ENCODE peak calls at places on chromosomes 13 and 19, in six cellular contexts. E, J, U, K, H and M are unnamed samples.

GRCh38 chr19:51361228-51361627 is 5.0 kb downstream of the ETFB start:
- DNase-seq in U (no peak), K (no peak), J (no peak), H (peak; percentile 38), E (no peak), M (no peak)

GRCh38 chr13:109631069-109631468 is 155.3 kb downstream of the IRS2 start:
- DNase-seq in U (no peak), H (no peak), K (no peak), J (no peak), E (no peak), M (no peak)

GRCh38 chr13:84439108-84439507 is 556.8 kb upstream of the SLITRK1 start:
- DNase-seq in J (peak; percentile 58), U (no peak), H (no peak), E (no peak), K (peak; percentile 32), M (no peak)

GRCh38 chr13:28716511-28716910 is 2.3 kb downstream of the SLC46A3 start:
- DNase-seq in J (peak; percentile 83), U (no peak), E (no peak), H (no peak), K (peak; percentile 88), M (no peak)

GRCh38 chr13:74128171-74128767 is 5.9 kb downstream of the KLF12 start:
- DNase-seq in H (no peak), K (peak; percentile 55), U (no peak), E (no peak), J (peak; percentile 64), M (no peak)

GRCh38 chr19:32718286-32718685 is 1.3 kb upstream of the TDRD12 start:
- DNase-seq in K (no peak), H (no peak), E (no peak), U (no peak), J (no peak), M (no peak)

GRCh38 chr13:87867426-87867825 is 196.3 kb downstream of the SLITRK5 start:
- DNase-seq in H (no peak), U (no peak), K (no peak), J (no peak), E (no peak), M (no peak)

GRCh38 chr13:32911506-32911905 is 104.7 kb upstream of the KL start:
- DNase-seq in H (peak; percentile 76), U (no peak), K (peak; percentile 57), E (no peak), J (peak; percentile 57), M (peak; percentile 33)

GRCh38 chr19:40241809-40242384 is 15.4 kb upstream of the CCNP start:
- DNase-seq in J (no peak), E (peak; percentile 35), U (no peak), H (no peak), K (peak; percentile 94), M (no peak)

GRCh38 chr13:107421028-107421427 is 794.3 kb downstream of the LIG4 start:
- DNase-seq in K (peak; percentile 20), E (no peak), U (no peak), H (no peak), J (peak; percentile 75), M (no peak)

GRCh38 chr13:42667638-42668037 is 93.7 kb downstream of the TNFSF11 start:
- DNase-seq in U (no peak), K (no peak), H (no peak), J (no peak), E (no peak), M (no peak)

GRCh38 chr19:31103228-31103627 is 246.0 kb downstream of the TSHZ3 start:
- DNase-seq in K (no peak), J (no peak), U (no peak), E (no peak), H (no peak), M (no peak)

GRCh38 chr13:107586216-107586615 is 629.1 kb downstream of the LIG4 start:
- DNase-seq in E (no peak), U (no peak), K (no peak), J (peak; percentile 89), H (no peak), M (no peak)

GRCh38 chr13:32586022-32586900 is at the start of gene PDS5B:
- DNase-seq in E (peak; percentile 94), H (peak; percentile 98), U (peak; percentile 94), J (peak; percentile 92), K (peak; percentile 97), M (peak; percentile 48)

GRCh38 chr13:60617863-60618733 is 221.1 kb downstream of the TDRD3 start:
- DNase-seq in K (peak; percentile 63), J (peak; percentile 36), H (no peak), U (no peak), E (no peak), M (peak; percentile 52)

GRCh38 chr19:3398114-3398899 is 31.9 kb downstream of the NFIC start:
- DNase-seq in H (no peak), K (peak; percentile 36), E (peak; percentile 84), J (peak; percentile 41), U (no peak), M (no peak)

GRCh38 chr13:96844195-96844594 is 150.1 kb downstream of the OXGR1 start:
- DNase-seq in H (no peak), J (no peak), K (no peak), U (no peak), E (no peak), M (no peak)

GRCh38 chr19:3161453-3161852 is 17.1 kb upstream of the S1PR4 start:
- DNase-seq in E (no peak), K (peak; percentile 33), H (no peak), U (no peak), J (peak; percentile 43), M (no peak)

GRCh38 chr13:78258304-78258703 is 339.7 kb upstream of the EDNRB start:
- DNase-seq in E (no peak), H (no peak), U (no peak), K (no peak), J (no peak), M (no peak)

GRCh38 chr13:31674056-31674455 is 65.3 kb upstream of the RXFP2 start:
- DNase-seq in J (no peak), U (no peak), E (no peak), K (peak; percentile 66), H (no peak), M (no peak)

GRCh38 chr13:98454389-98454881 is 122.5 kb downstream of the STK24 start:
- DNase-seq in E (no peak), J (peak; percentile 94), U (no peak), K (peak; percentile 88), H (no peak), M (no peak)

GRCh38 chr13:98459171-98459681 is 117.7 kb downstream of the STK24 start:
- DNase-seq in H (no peak), K (no peak), E (no peak), J (no peak), U (no peak), M (no peak)

GRCh38 chr13:98458431-98458830 is 118.5 kb downstream of the STK24 start:
- DNase-seq in E (no peak), H (no peak), U (no peak), J (no peak), K (no peak), M (no peak)

GRCh38 chr13:98457053-98457452 is 119.9 kb downstream of the STK24 start:
- DNase-seq in K (no peak), E (no peak), H (no peak), U (no peak), J (no peak), M (no peak)

GRCh38 chr13:98456423-98456845 is 120.5 kb downstream of the STK24 start:
- DNase-seq in J (no peak), E (no peak), H (no peak), U (no peak), K (no peak), M (no peak)
- H3K36me3 ChIP-seq in J (peaks cover 47% of the 10 kb centered on the region), E (peaks cover 57% of the 10 kb centered on the region), H (peaks cover 15% of the 10 kb centered on the region), U (peaks cover 86% of the 10 kb centered on the region), K (peaks cover 30% of the 10 kb centered on the region), M (peaks cover 10% of the 10 kb centered on the region)

GRCh38 chr19:10102787-10103236 is 334 bp upstream of the ANGPTL6 start:
- DNase-seq in K (no peak), H (peak; percentile 64), J (no peak), E (no peak), U (no peak), M (no peak)

GRCh38 chr19:10105241-10106099 is 692 bp upstream of the PPAN start:
- DNase-seq in K (no peak), U (peak; percentile 63), E (no peak), J (no peak), H (no peak), M (no peak)

GRCh38 chr19:10104130-10104513 is 1.6 kb upstream of the ANGPTL6 start:
- DNase-seq in K (no peak), U (no peak), E (no peak), J (no peak), H (no peak), M (no peak)

GRCh38 chr19:10106100-10106936 is at the start of gene PPAN:
- DNase-seq in H (peak; percentile 100), J (peak; percentile 98), E (peak; percentile 99), U (peak; percentile 98), K (peak; percentile 99), M (peak; percentile 93)

DNA sequence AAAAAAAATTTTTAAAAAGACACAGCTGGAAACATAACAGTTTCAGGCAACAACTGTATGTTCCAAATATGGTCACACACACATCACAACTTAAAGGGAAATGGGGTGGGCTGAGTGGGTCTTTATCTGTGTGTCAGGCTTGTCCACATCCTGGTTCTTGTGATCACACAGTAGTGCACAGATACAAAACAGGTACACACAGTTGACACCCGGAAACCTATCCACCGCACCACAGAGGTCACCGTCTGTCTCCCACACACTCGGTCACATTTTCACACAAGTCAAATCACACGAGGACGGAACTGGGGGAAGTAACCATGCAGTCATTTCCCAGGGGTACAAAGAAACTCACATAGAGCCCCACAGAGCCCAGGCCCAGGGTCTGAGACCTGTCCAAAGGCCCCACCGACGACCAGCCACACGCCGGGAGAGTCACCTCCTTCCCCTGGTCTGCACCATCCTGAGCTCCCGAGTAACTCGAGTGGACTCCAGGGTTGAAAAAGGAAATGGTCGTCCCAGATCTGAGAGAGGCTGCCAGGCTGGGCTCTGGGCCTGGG is 1.4 kb upstream of the PPAN start:
- DNase-seq in E (no peak), H (peak; percentile 66), J (no peak), U (peak; percentile 80), K (no peak), M (no peak)
- H3K4me1 ChIP-seq in E (no peaks in the 10 kb centered on the region), H (peaks cover 53% of the 10 kb centered on the region), J (peaks cover 4% of the 10 kb centered on the region), U (peaks cover 52% of the 10 kb centered on the region), K (peaks cover 5% of the 10 kb centered on the region), M (no peaks in the 10 kb centered on the region)

DNA sequence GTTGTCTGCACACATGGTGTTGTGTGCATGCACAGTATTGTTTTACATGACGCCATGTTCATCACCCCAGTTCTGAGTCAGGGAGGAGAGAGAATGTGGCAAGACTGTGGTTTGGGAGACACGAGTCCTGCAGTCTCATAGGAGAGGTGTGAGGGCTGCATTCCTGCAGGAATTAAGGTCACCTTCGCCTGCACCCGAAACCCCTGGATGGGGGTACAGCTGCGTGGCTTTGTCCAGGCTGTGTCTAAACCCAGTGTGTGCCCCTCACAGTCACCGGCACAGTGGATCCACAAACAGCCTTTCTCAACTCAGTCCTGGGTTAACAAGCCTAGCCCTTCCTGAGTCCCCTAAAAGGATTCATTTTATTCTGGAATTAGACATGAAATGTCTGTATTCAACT is 5.7 kb downstream of the ADPRHL1 start:
- DNase-seq in K (no peak), E (no peak), U (no peak), H (no peak), J (no peak), M (no peak)
- H3K27ac ChIP-seq in K (peak overlapping the region; percentile 59), E (no peak overlapping the region), U (no peak overlapping the region), H (peak overlapping the region; percentile 91), J (no peak overlapping the region), M (no peak overlapping the region)

DNA sequence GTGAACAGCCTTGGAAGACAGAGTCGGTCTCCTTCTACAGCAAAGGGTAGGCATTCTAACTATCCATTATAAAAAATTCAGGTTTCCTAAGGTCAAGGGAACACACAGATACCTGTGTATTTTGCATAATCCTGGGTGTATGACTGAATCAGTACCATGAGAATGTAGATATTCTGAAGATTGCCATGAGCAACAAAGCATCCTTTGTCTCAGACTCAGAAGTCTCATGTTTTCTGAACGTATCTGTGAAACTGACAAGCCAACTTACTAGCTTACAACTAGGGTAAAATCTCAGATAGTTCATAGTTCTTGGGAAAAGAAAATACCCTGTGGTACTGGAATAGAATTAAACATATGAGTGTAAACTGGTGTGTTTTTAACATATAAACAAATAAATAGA is 6.5 kb downstream of the ZNF566 start:
- DNase-seq in H (no peak), E (no peak), K (no peak), U (no peak), J (no peak), M (no peak)
- H3K36me3 ChIP-seq in H (peaks cover 20% of the 10 kb centered on the region), E (peaks cover 27% of the 10 kb centered on the region), K (no peaks in the 10 kb centered on the region), U (no peaks in the 10 kb centered on the region), J (peaks cover 3% of the 10 kb centered on the region), M (no peaks in the 10 kb centered on the region)